ENCODE peak calls at places on chromosome 11, in five cellular contexts. Z is AG09309, Y is lower leg skin, A is endothelial cell, C is Panc1. D is an unnamed sample.

GRCh38 chr11:3153291-3153861 is 11.7 kb downstream of the OSBPL5 start:
- DNase-seq in Z (no peak), Y (no peak), A (no peak), C (no peak), D (peak)

GRCh38 chr11:29129850-29130249 is 887.0 kb downstream of the KCNA4 start:
- DNase-seq in Z (no peak), Y (no peak), A (no peak), C (no peak), D (no peak)

GRCh38 chr11:6612816-6613136 is 760 bp upstream of the TAF10 start:
- DNase-seq in Z (no peak), Y (no peak), A (peak), C (no peak), D (no peak)

GRCh38 chr11:126257144-126257543 is 11.6 kb downstream of the SRPRA start:
- DNase-seq in Z (no peak), Y (no peak), A (no peak), C (no peak), D (no peak)

GRCh38 chr11:102494216-102494615 is 36.3 kb downstream of the MMP7 start:
- DNase-seq in Z (peak), Y (no peak), A (no peak), C (peak), D (peak)

GRCh38 chr11:14262271-14262846 is 96.6 kb downstream of the RRAS2 start:
- DNase-seq in Z (no peak), Y (no peak), A (no peak), C (no peak), D (no peak)

GRCh38 chr11:76217653-76218160 is 11.4 kb upstream of the WNT11 start:
- DNase-seq in Z (no peak), Y (no peak), A (no peak), C (no peak), D (no peak)

GRCh38 chr11:34224434-34224966 is 119.1 kb downstream of the NAT10 start:
- DNase-seq in Z (no peak), Y (no peak), A (no peak), C (no peak), D (no peak)

GRCh38 chr11:125591659-125592304 is 870 bp upstream of the STT3A start:
- DNase-seq in Z (no peak), Y (peak), A (peak), C (peak), D (no peak)

GRCh38 chr11:46290598-46291309 is 13.3 kb downstream of the CREB3L1 start:
- DNase-seq in Z (peak), Y (peak), A (peak), C (no peak), D (peak)

GRCh38 chr11:65526744-65527143 is 1.9 kb downstream of the SCYL1 start:
- DNase-seq in Z (no peak), Y (no peak), A (no peak), C (no peak), D (no peak)

GRCh38 chr11:65528819-65529350 is 4.0 kb downstream of the SCYL1 start:
- DNase-seq in Z (no peak), Y (no peak), A (no peak), C (no peak), D (no peak)

GRCh38 chr11:65532388-65533064 is 7.6 kb downstream of the SCYL1 start:
- DNase-seq in Z (no peak), Y (no peak), A (no peak), C (no peak), D (no peak)

GRCh38 chr11:65529475-65530156 is 4.7 kb downstream of the SCYL1 start:
- DNase-seq in Z (no peak), Y (no peak), A (no peak), C (no peak), D (no peak)

GRCh38 chr11:65530157-65530496 is 5.2 kb downstream of the SCYL1 start:
- DNase-seq in Z (no peak), Y (no peak), A (no peak), C (no peak), D (no peak)
- TF ChIP-seq CTCF in Z (peak), Y (no peak), A (no peak), C (no peak), D (peak)

GRCh38 chr11:115153135-115153534 is 351.1 kb downstream of the CADM1 start:
- DNase-seq in Z (no peak), Y (no peak), A (no peak), C (no peak), D (no peak)
- TF ChIP-seq CTCF in Z (no peak), Y (no peak), A (no peak), C (no peak), D (no peak)

DNA sequence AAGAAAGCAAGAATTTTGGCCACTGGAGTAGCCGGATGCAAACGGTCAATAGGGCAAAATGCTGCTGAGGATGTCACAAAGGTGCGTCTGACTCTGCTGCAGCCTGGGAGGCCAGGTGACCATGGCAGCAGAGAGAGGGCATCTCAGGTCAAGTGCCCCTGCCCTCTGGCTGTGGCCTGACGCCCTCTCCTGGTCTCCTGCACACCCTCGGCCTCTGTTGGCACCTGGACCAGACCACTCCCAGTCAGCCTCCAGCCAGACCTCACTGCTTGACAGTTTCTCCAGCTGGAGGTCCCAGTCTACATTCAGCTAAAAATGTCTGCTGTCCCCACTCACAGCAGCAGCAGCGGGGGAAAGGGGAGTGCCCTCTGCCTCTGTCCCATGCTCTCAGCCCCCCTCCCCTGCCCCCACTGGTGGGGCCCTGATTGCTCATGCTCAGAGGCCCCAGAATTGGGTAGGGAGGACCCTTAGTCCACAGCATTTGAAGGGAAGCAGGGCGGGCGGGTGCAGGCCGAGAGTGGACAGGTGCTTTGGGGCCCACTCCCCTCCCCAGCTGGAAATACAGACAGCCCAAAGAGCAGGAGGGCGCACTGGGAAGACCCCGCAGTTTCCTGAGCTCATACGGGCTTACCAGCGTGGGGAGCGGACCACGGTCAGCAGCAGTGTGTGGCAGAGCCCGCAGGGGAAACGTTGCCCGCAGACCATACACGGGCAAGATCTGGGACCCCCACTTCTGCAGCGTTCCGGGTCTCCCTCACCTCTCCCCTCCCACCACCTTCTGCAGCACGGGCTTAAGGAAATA is 1.6 kb upstream of the BRSK2 start:
- DNase-seq in Z (no peak), Y (no peak), A (no peak), C (no peak), D (no peak)
- TF ChIP-seq CTCF in Z (no peak), Y (no peak), A (no peak), C (no peak), D (no peak)

DNA sequence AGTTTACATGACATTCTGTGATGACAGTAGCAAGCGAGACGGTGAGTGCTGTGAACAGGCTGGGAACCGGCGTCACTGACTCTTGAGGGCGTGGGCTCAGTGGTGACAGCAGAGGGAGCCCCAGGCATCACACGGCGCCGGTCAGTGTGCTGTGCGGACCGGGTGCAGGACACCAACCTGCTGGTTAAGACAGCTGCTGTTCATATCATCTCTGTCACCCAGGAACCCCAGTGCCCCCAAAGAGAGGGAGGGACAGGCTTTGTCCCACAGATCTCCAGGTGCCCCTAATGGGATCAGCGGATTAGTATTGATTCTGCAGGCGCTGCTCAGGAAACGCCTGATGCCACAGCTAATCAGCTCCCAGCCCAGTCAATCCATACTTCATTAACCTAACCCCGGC is 18.4 kb downstream of the B3GAT1 start:
- DNase-seq in Z (no peak), Y (no peak), A (peak), C (no peak), D (no peak)
- TF ChIP-seq CTCF in Z (no peak), Y (no peak), A (no peak), C (no peak), D (no peak)

GRCh38 chr11:79160786-79161403 is 279.9 kb downstream of the TENM4 start:
- DNase-seq in Z (no peak), Y (no peak), A (no peak), C (no peak), D (no peak)
- TF ChIP-seq CTCF in Z (no peak), Y (no peak), A (no peak), C (peak), D (no peak)

GRCh38 chr11:10076458-10077141 is 217.4 kb downstream of the SBF2 start:
- DNase-seq in Z (no peak), Y (no peak), A (peak), C (no peak), D (peak)
- TF ChIP-seq CTCF in Z (peak), Y (no peak), A (peak), C (peak), D (peak)

GRCh38 chr11:11899401-11899800 is 57.6 kb downstream of the USP47 start:
- DNase-seq in Z (no peak), Y (no peak), A (no peak), C (no peak), D (no peak)

GRCh38 chr11:11898648-11899047 is 56.9 kb downstream of the USP47 start:
- DNase-seq in Z (no peak), Y (no peak), A (no peak), C (no peak), D (no peak)

GRCh38 chr11:11894486-11894885 is 52.7 kb downstream of the USP47 start:
- DNase-seq in Z (no peak), Y (no peak), A (no peak), C (no peak), D (peak)

DNA sequence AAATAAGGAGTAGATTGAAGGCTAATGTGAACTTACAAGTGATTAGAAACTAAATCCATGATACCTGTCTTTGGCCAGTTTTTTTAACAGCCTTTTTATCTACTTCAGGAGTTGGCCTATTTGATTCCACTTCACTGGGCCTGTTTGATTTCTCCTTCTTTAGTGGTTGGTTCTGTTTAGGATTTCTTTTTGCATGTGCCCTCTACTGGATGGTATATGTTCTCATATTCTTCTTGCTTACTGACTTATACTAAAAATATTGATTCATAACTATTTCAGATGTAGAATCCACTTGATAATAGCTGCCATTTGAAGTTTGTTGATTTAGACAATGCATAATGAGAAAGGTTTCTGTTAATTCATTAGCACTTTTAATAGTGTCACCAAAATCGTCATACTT is 53.9 kb downstream of the USP47 start:
- DNase-seq in Z (no peak), Y (no peak), A (no peak), C (no peak), D (no peak)
- TF ChIP-seq CTCF in Z (peak), Y (no peak), A (no peak), C (peak), D (peak)